ENCODE peak calls at places on chromosome 1, in ten cellular contexts. T is pons; U is cardiac muscle cell; R is GM03348; G is stimulated activated CD4-positive, alpha-beta T cell treated with anti-CD3 and anti-CD28 coated beads, TNF-alpha, amount 100 ng/mL, for 24 hours; J is RKO; I is activated naive CD8-positive, alpha-beta T cell treated with anti-CD3 and anti-CD28 coated beads, Interleukin-2, amount 50 U/mL, for 24 hours; W is progenitor cell of endocrine pancreas; K is lower leg skin; V is T47D. M is an unnamed sample.

GRCh38 chr1:160004001-160004400 is 27.8 kb downstream of the PIGM start:
- DNase-seq in T (no peak), U (no peak), R (no peak), G (no peak), J (no peak), I (no peak), W (no peak), K (no peak), V (no peak), M (no peak)

GRCh38 chr1:161491472-161491871 is 13.8 kb upstream of the FCGR2A start:
- DNase-seq in T (no peak), U (no peak), R (no peak), G (no peak), J (no peak), I (no peak), W (no peak), K (no peak), V (no peak), M (no peak)

GRCh38 chr1:245516178-245516829 is 361.5 kb downstream of the KIF26B start:
- DNase-seq in T (peak), U (no peak), R (no peak), G (no peak), J (no peak), I (no peak), W (no peak), K (no peak), V (peak), M (no peak)

GRCh38 chr1:151613275-151613867 is 1.5 kb downstream of the SNX27 start:
- DNase-seq in T (no peak), U (peak), R (peak), G (no peak), J (peak), I (peak), W (no peak), K (no peak), V (no peak), M (no peak)

GRCh38 chr1:246801241-246802020 is 77.2 kb downstream of the SCCPDH start:
- DNase-seq in T (no peak), U (no peak), R (no peak), G (no peak), J (no peak), I (no peak), W (no peak), K (no peak), V (no peak), M (no peak)

GRCh38 chr1:209674957-209675566 is at the start of gene G0S2:
- DNase-seq in T (peak), U (peak), R (peak), G (peak), J (peak), I (peak), W (peak), K (no peak), V (peak), M (peak)

GRCh38 chr1:154878371-154879355 is 8.6 kb upstream of the KCNN3 start:
- DNase-seq in T (peak), U (peak), R (peak), G (peak), J (peak), I (peak), W (peak), K (peak), V (peak), M (peak)

GRCh38 chr1:203036135-203036534 is 9.8 kb downstream of the PPFIA4 start:
- DNase-seq in T (no peak), U (peak), R (no peak), G (no peak), J (no peak), I (no peak), W (no peak), K (no peak), V (no peak), M (no peak)

GRCh38 chr1:31549807-31550620 is 26.3 kb upstream of the TINAGL1 start:
- DNase-seq in T (no peak), U (no peak), R (no peak), G (no peak), J (no peak), I (no peak), W (no peak), K (no peak), V (no peak), M (no peak)

GRCh38 chr1:162220009-162220539 is 150.6 kb downstream of the NOS1AP start:
- DNase-seq in T (no peak), U (no peak), R (no peak), G (no peak), J (no peak), I (no peak), W (no peak), K (no peak), V (no peak), M (no peak)

GRCh38 chr1:201335901-201336300 is 41.6 kb downstream of the TNNT2 start:
- DNase-seq in T (no peak), U (no peak), R (no peak), G (no peak), J (no peak), I (no peak), W (no peak), K (no peak), V (no peak), M (no peak)

GRCh38 chr1:225467193-225468020 is 39.6 kb upstream of the LBR start:
- DNase-seq in T (peak), U (no peak), R (no peak), G (peak), J (no peak), I (peak), W (no peak), K (peak), V (no peak), M (peak)

GRCh38 chr1:172662464-172663109 is 3.7 kb downstream of the FASLG start:
- DNase-seq in T (peak), U (no peak), R (peak), G (peak), J (peak), I (peak), W (no peak), K (peak), V (peak), M (peak)

GRCh38 chr1:39898648-39899603 is 2.8 kb downstream of the MYCL start:
- DNase-seq in T (peak), U (peak), R (peak), G (no peak), J (no peak), I (no peak), W (peak), K (no peak), V (peak), M (no peak)

GRCh38 chr1:205298191-205298994 is 23.2 kb downstream of the NUAK2 start:
- DNase-seq in T (no peak), U (no peak), R (peak), G (no peak), J (peak), I (no peak), W (no peak), K (no peak), V (no peak), M (no peak)

GRCh38 chr1:2951856-2952255 is 69.4 kb upstream of the ACTRT2 start:
- DNase-seq in T (no peak), U (no peak), R (no peak), G (no peak), J (no peak), I (no peak), W (no peak), K (no peak), V (no peak), M (no peak)

GRCh38 chr1:55472784-55473183 is 257.6 kb upstream of the USP24 start:
- DNase-seq in T (no peak), U (no peak), R (peak), G (no peak), J (no peak), I (no peak), W (no peak), K (peak), V (no peak), M (no peak)

M was measured in left lung.